ENCODE peak calls at places on chromosomes 5 and 9, in five cellular contexts. E is aorta, Z is A549, V is GM23248, S is fibroblast of mammary gland. O is an unnamed sample.

GRCh38 chr5:180296778-180297177 is 4.9 kb upstream of the MAPK9 start:
- DNase-seq in E (no peak), Z (peak), S (peak), V (peak), O (no peak)

GRCh38 chr9:91247278-91247677 is 114.4 kb downstream of the AUH start:
- DNase-seq in S (no peak), Z (no peak), E (no peak), V (no peak), O (no peak)

GRCh38 chr5:16457853-16458252 is 7.7 kb downstream of the ZNF622 start:
- DNase-seq in S (peak), V (peak), E (no peak), Z (no peak), O (peak)

GRCh38 chr9:83281306-83282255 is 218.6 kb upstream of the RASEF start:
- DNase-seq in E (no peak), Z (peak), V (peak), S (peak), O (peak)

GRCh38 chr9:126700296-126700695 is 86.6 kb downstream of the LMX1B start:
- DNase-seq in V (no peak), Z (no peak), S (no peak), E (peak), O (no peak)

GRCh38 chr5:166625210-166625865 is 1666.1 kb upstream of the WWC1 start:
- DNase-seq in S (peak), E (no peak), V (no peak), Z (no peak), O (no peak)

GRCh38 chr5:157463621-157464407 is 3.8 kb downstream of the NIPAL4 start:
- DNase-seq in V (peak), E (peak), S (peak), Z (peak), O (no peak)

GRCh38 chr5:180215738-180216630 is 7.0 kb upstream of the RASGEF1C start:
- DNase-seq in Z (no peak), S (no peak), E (no peak), V (no peak), O (no peak)

GRCh38 chr9:112334319-112334828 is 955 bp upstream of the PTBP3 start:
- DNase-seq in V (peak), E (no peak), Z (peak), S (peak), O (no peak)

GRCh38 chr9:97766092-97766491 is 69.0 kb upstream of the XPA start:
- DNase-seq in E (no peak), V (peak), Z (no peak), S (peak), O (no peak)

GRCh38 chr5:142600092-142600491 is 85.8 kb downstream of the FGF1 start:
- DNase-seq in V (no peak), Z (no peak), E (no peak), S (no peak), O (no peak)

GRCh38 chr5:51104556-51104955 is 278.7 kb upstream of the ISL1 start:
- DNase-seq in E (no peak), Z (no peak), V (no peak), S (no peak), O (no peak)

GRCh38 chr5:177389368-177390169 is 5.3 kb downstream of the SLC34A1 start:
- DNase-seq in S (peak), V (peak), Z (no peak), E (no peak), O (peak)

GRCh38 chr5:122701640-122702523 is 73.0 kb upstream of the SNX2 start:
- DNase-seq in V (no peak), Z (no peak), S (no peak), E (no peak), O (no peak)

GRCh38 chr5:79436224-79436623 is 77.7 kb downstream of the HOMER1 start:
- DNase-seq in Z (peak), E (no peak), S (peak), V (peak), O (peak)

GRCh38 chr9:18544456-18544855 is 70.5 kb downstream of the ADAMTSL1 start:
- DNase-seq in E (no peak), S (peak), V (peak), Z (no peak), O (no peak)

GRCh38 chr9:35114113-35114847 is 1.4 kb downstream of the ATOSB start:
- DNase-seq in E (peak), V (peak), S (peak), Z (peak), O (peak)

GRCh38 chr9:94757158-94757557 is 30.7 kb downstream of the AOPEP start:
- DNase-seq in V (peak), E (no peak), S (peak), Z (no peak), O (peak)

GRCh38 chr5:122704247-122705036 is 70.4 kb upstream of the SNX2 start:
- DNase-seq in V (peak), S (peak), E (no peak), Z (peak), O (no peak)

GRCh38 chr5:15702102-15702501 is 202.1 kb downstream of the FBXL7 start:
- DNase-seq in V (peak), S (peak), E (no peak), Z (peak), O (no peak)

GRCh38 chr9:84711398-84711777 is 41.9 kb downstream of the NTRK2 start:
- DNase-seq in S (no peak), E (no peak), Z (no peak), V (no peak), O (peak)

GRCh38 chr9:91028166-91028827 is 226.7 kb downstream of the SYK start:
- DNase-seq in V (no peak), E (no peak), Z (no peak), S (no peak), O (no peak)

GRCh38 chr9:125089331-125089730 is 54.0 kb downstream of the SCAI start:
- DNase-seq in E (no peak), S (no peak), Z (no peak), V (no peak), O (no peak)

GRCh38 chr9:75418518-75418917 is 330.2 kb downstream of the OSTF1 start:
- DNase-seq in V (no peak), E (no peak), Z (no peak), S (no peak), O (no peak)

DNA sequence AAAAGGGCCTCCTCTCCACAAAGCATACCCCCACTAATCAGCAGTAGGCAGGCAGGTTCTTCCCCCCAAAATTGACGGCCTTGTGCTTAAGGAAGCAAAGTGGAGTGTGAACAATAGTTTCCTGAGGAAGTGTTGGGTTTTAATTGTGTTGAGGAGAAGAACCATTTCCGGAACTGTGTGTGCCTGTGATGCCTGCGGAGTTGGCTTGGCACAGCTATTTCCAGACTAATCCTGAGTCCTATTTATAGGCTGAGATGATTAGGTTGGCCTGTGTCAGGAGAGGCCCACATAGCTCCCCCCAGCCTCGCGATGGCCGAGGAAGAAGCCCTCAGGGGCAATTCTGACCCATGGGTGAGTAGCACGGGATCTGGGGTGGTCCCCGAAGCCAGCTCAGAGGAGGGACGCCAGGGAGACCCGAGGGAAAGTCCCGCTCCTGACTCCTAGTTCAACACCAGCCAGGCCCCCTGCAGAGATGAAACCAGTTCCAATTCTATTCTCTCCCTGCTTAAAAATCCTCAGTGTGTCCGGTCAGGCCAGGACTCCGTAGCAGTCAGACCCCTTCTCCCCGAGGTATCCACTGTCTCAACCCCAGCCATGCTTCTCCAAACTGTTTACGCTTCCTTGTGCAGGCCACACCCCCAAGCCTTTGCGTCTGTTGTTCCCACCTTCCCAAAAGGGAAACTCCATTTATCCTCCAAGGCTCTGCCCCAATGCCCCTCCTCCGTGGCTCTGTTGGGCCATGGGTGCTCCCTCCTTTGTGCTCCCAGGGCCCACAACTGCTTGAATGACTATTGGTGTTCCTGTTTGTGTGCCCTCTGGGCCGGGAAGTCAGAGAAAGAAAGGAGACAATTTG is 18.1 kb downstream of the GSN start:
- DNase-seq in E (peak), Z (peak), S (peak), V (peak), O (peak)
- H3K4me3 ChIP-seq in E (no peak), Z (peak), S (no peak), V (peak), O (no peak)

DNA sequence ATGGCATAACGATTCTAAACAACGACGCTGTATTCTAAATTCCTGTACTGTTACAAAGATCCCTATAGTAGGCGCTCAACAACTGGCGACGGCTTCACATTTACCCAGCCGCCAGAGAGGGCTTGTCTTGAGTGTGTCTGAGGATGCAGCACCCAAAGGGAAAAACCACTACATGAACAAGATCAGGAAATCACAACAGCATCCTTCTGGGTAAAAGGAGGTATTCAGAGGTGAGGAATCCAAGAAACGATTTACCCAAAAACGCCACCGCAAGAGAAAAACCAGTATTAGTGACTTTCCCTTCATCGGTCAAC is 711 bp downstream of the TTC33 start:
- DNase-seq in Z (peak), S (peak), E (no peak), V (peak), O (peak)
- H3K4me3 ChIP-seq in Z (peak), S (peak), E (peak), V (peak), O (peak)

GRCh38 chr9:96603305-96604004 is 16.2 kb downstream of the CDC14B start:
- DNase-seq in V (peak), E (no peak), Z (no peak), S (peak), O (no peak)
- H3K4me3 ChIP-seq in V (peak), E (no peak), Z (no peak), S (no peak), O (no peak)

DNA sequence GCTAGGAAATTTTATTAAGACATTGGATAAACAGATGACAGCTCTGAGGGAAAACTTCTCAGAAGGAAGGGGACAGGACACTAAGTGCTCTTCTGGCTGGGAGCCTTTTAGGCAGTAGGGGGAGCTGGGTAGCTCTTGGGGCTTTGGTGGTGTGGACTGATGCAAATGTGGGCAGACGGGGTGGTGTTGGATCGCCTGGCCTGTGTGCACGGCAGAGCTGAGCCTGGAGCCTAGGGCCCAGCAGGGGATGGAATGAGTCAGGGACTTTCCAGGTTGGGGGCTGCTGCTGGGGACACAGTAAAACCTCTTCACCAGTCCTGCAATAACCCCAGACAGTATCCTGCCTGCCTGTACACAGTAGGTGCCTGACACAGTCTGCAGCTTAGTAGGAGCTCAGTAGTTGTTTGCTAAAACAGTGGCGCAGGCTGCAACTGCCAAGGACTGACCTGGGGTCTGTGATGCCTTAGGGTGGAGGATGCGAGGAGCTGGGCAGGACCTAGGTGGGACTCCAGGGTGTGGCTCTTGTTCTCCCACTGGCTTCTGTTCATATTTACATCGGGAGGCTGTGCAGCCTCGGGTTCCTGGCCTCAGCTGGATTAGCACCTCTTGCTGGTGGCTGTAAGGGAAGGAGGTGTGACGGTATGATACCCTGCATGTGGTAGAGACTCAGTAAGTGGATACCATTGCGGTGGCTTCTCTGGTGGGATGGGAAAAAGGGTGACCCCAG is 83.8 kb downstream of the DAB2IP start:
- DNase-seq in E (no peak), Z (peak), S (peak), V (peak), O (no peak)
- H3K4me3 ChIP-seq in E (no peak), Z (no peak), S (no peak), V (no peak), O (no peak)

GRCh38 chr9:33044162-33044673 is 19.1 kb downstream of the DNAJA1 start:
- DNase-seq in S (peak), E (peak), V (peak), Z (peak), O (peak)
- H3K4me3 ChIP-seq in S (peak), E (peak), V (peak), Z (peak), O (peak)

GRCh38 chr9:129350143-129350935 is 172.3 kb upstream of the IER5L start:
- DNase-seq in Z (no peak), V (no peak), E (no peak), S (no peak), O (no peak)

GRCh38 chr9:129351642-129352151 is 173.6 kb upstream of the IER5L start:
- DNase-seq in V (no peak), S (no peak), Z (no peak), E (no peak), O (no peak)

GRCh38 chr9:129353697-129354336 is 175.8 kb upstream of the IER5L start:
- DNase-seq in V (peak), Z (no peak), S (no peak), E (no peak), O (no peak)

GRCh38 chr9:129351058-129351641 is 173.1 kb upstream of the IER5L start:
- DNase-seq in Z (no peak), E (no peak), V (no peak), S (no peak), O (no peak)

DNA sequence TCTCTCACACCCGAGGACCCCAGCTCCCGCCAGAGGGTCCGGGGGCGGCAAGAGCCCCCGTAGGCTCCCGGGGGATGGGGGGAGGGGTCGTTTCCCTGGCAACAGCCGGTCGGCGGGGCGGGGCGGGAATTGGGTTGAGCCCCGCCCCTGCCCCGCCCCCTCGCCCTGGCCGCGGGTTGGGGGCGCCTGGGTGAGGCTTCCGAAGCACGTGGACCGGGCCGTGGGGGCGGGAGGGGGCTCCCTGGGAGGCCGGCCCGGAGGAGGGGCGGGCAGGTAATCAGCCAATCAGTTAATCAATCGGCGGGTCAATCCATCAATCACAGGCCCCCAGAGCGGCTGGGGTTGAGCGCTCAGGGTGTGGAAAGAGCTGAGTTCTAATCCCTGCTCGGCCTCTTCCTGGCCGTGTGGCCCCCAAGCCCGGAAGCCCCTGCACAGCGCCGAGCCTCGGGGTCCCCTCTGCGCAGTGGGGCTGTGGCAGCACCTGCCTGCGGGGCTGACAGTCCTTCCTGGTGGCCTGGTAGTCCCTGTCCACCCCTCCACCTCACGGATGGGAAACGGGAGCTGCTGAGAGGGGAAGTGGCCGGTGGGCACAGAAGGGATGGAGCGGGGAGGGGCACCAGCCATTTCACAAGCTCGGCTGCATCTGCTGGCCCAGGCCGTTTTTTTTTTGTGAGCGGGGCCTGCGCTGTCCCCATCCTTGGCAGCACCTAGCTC is 174.3 kb upstream of the IER5L start:
- DNase-seq in S (no peak), Z (no peak), E (peak), V (no peak), O (no peak)
- H3K4me3 ChIP-seq in S (peak), Z (peak), E (no peak), V (peak), O (peak)

GRCh38 chr9:128884164-128884563 is 2.2 kb downstream of the LRRC8A start:
- DNase-seq in Z (no peak), S (no peak), V (no peak), E (no peak), O (no peak)
- H3K4me3 ChIP-seq in Z (no peak), S (no peak), V (peak), E (no peak), O (no peak)

GRCh38 chr9:87336914-87337333 is 160.7 kb upstream of the DAPK1 start:
- DNase-seq in V (peak), E (no peak), S (peak), Z (peak), O (peak)
- H3K4me3 ChIP-seq in V (peak), E (peak), S (peak), Z (peak), O (no peak)

GRCh38 chr5:172455087-172455381 is 709 bp upstream of the SH3PXD2B start:
- DNase-seq in E (no peak), V (no peak), S (no peak), Z (no peak), O (peak)
- H3K4me3 ChIP-seq in E (no peak), V (peak), S (peak), Z (peak), O (peak)